ENCODE peak calls at places on chromosome 19, in nine cellular contexts. One of them, this sample, is unnamed.

GRCh38 chr19:58578430-58578925 is 5.3 kb upstream of the MZF1 start:
- DNase-seq in WTC11: no peak
- DNase-seq in central memory CD8-positive, alpha-beta T cell: peak
- DNase-seq in stimulated activated CD8-positive, alpha-beta memory T cell treated with anti-CD3 and anti-CD28 coated beads, Interleukin-2, amount 100 ng/mL, for 48 hours: no peak
- DNase-seq in Ammon's horn: peak
- DNase-seq in T follicular helper cell: no peak
- DNase-seq in T-helper 2 cell: no peak
- DNase-seq in activated CD8-positive, alpha-beta memory T cell treated with anti-CD3 and anti-CD28 coated beads for 4 hours: no peak
- DNase-seq in GM06990: no peak
- DNase-seq in this sample: no peak

GRCh38 chr19:7933411-7933810 is 7.5 kb upstream of the CTXN1 start:
- DNase-seq in WTC11: no peak
- DNase-seq in central memory CD8-positive, alpha-beta T cell: no peak
- DNase-seq in stimulated activated CD8-positive, alpha-beta memory T cell treated with anti-CD3 and anti-CD28 coated beads, Interleukin-2, amount 100 ng/mL, for 48 hours: no peak
- DNase-seq in Ammon's horn: no peak
- DNase-seq in T follicular helper cell: no peak
- DNase-seq in T-helper 2 cell: no peak
- DNase-seq in activated CD8-positive, alpha-beta memory T cell treated with anti-CD3 and anti-CD28 coated beads for 4 hours: no peak
- DNase-seq in GM06990: no peak
- DNase-seq in this sample: no peak

GRCh38 chr19:17886515-17886914 is 14.8 kb downstream of the SLC5A5 start:
- DNase-seq in WTC11: no peak
- DNase-seq in central memory CD8-positive, alpha-beta T cell: no peak
- DNase-seq in stimulated activated CD8-positive, alpha-beta memory T cell treated with anti-CD3 and anti-CD28 coated beads, Interleukin-2, amount 100 ng/mL, for 48 hours: no peak
- DNase-seq in Ammon's horn: no peak
- DNase-seq in T follicular helper cell: no peak
- DNase-seq in T-helper 2 cell: no peak
- DNase-seq in activated CD8-positive, alpha-beta memory T cell treated with anti-CD3 and anti-CD28 coated beads for 4 hours: no peak
- DNase-seq in GM06990: no peak
- DNase-seq in this sample: no peak

GRCh38 chr19:16569609-16570320 is 2.5 kb downstream of the SLC35E1 start:
- DNase-seq in WTC11: no peak
- DNase-seq in central memory CD8-positive, alpha-beta T cell: no peak
- DNase-seq in stimulated activated CD8-positive, alpha-beta memory T cell treated with anti-CD3 and anti-CD28 coated beads, Interleukin-2, amount 100 ng/mL, for 48 hours: no peak
- DNase-seq in Ammon's horn: no peak
- DNase-seq in T follicular helper cell: no peak
- DNase-seq in T-helper 2 cell: no peak
- DNase-seq in activated CD8-positive, alpha-beta memory T cell treated with anti-CD3 and anti-CD28 coated beads for 4 hours: no peak
- DNase-seq in GM06990: no peak
- DNase-seq in this sample: no peak

GRCh38 chr19:45179063-45179847 is 671 bp downstream of the BLOC1S3 start:
- DNase-seq in WTC11: no peak
- DNase-seq in central memory CD8-positive, alpha-beta T cell: no peak
- DNase-seq in stimulated activated CD8-positive, alpha-beta memory T cell treated with anti-CD3 and anti-CD28 coated beads, Interleukin-2, amount 100 ng/mL, for 48 hours: no peak
- DNase-seq in Ammon's horn: no peak
- DNase-seq in T follicular helper cell: peak
- DNase-seq in T-helper 2 cell: peak
- DNase-seq in activated CD8-positive, alpha-beta memory T cell treated with anti-CD3 and anti-CD28 coated beads for 4 hours: no peak
- DNase-seq in GM06990: peak
- DNase-seq in this sample: peak

GRCh38 chr19:48968813-48969218 is 3.7 kb downstream of the FTL start:
- DNase-seq in WTC11: no peak
- DNase-seq in central memory CD8-positive, alpha-beta T cell: no peak
- DNase-seq in stimulated activated CD8-positive, alpha-beta memory T cell treated with anti-CD3 and anti-CD28 coated beads, Interleukin-2, amount 100 ng/mL, for 48 hours: no peak
- DNase-seq in Ammon's horn: no peak
- DNase-seq in T follicular helper cell: no peak
- DNase-seq in T-helper 2 cell: no peak
- DNase-seq in activated CD8-positive, alpha-beta memory T cell treated with anti-CD3 and anti-CD28 coated beads for 4 hours: no peak
- DNase-seq in GM06990: no peak
- DNase-seq in this sample: no peak

GRCh38 chr19:46191356-46191755 is 38.2 kb upstream of the IGFL1 start:
- DNase-seq in WTC11: no peak
- DNase-seq in central memory CD8-positive, alpha-beta T cell: no peak
- DNase-seq in stimulated activated CD8-positive, alpha-beta memory T cell treated with anti-CD3 and anti-CD28 coated beads, Interleukin-2, amount 100 ng/mL, for 48 hours: no peak
- DNase-seq in Ammon's horn: no peak
- DNase-seq in T follicular helper cell: no peak
- DNase-seq in T-helper 2 cell: no peak
- DNase-seq in activated CD8-positive, alpha-beta memory T cell treated with anti-CD3 and anti-CD28 coated beads for 4 hours: no peak
- DNase-seq in GM06990: no peak
- DNase-seq in this sample: no peak

GRCh38 chr19:45470147-45471081 is 2.6 kb downstream of the FOSB start:
- DNase-seq in WTC11: no peak
- DNase-seq in central memory CD8-positive, alpha-beta T cell: no peak
- DNase-seq in stimulated activated CD8-positive, alpha-beta memory T cell treated with anti-CD3 and anti-CD28 coated beads, Interleukin-2, amount 100 ng/mL, for 48 hours: no peak
- DNase-seq in Ammon's horn: no peak
- DNase-seq in T follicular helper cell: peak
- DNase-seq in T-helper 2 cell: peak
- DNase-seq in activated CD8-positive, alpha-beta memory T cell treated with anti-CD3 and anti-CD28 coated beads for 4 hours: no peak
- DNase-seq in GM06990: no peak
- DNase-seq in this sample: no peak

GRCh38 chr19:40355975-40356680 is 7.6 kb downstream of the PLD3 start:
- DNase-seq in WTC11: no peak
- DNase-seq in central memory CD8-positive, alpha-beta T cell: no peak
- DNase-seq in stimulated activated CD8-positive, alpha-beta memory T cell treated with anti-CD3 and anti-CD28 coated beads, Interleukin-2, amount 100 ng/mL, for 48 hours: no peak
- DNase-seq in Ammon's horn: no peak
- DNase-seq in T follicular helper cell: no peak
- DNase-seq in T-helper 2 cell: no peak
- DNase-seq in activated CD8-positive, alpha-beta memory T cell treated with anti-CD3 and anti-CD28 coated beads for 4 hours: no peak
- DNase-seq in GM06990: peak
- DNase-seq in this sample: no peak

GRCh38 chr19:46357846-46358583 is 11.1 kb downstream of the PPP5C start:
- DNase-seq in WTC11: no peak
- DNase-seq in central memory CD8-positive, alpha-beta T cell: no peak
- DNase-seq in stimulated activated CD8-positive, alpha-beta memory T cell treated with anti-CD3 and anti-CD28 coated beads, Interleukin-2, amount 100 ng/mL, for 48 hours: no peak
- DNase-seq in Ammon's horn: no peak
- DNase-seq in T follicular helper cell: no peak
- DNase-seq in T-helper 2 cell: no peak
- DNase-seq in activated CD8-positive, alpha-beta memory T cell treated with anti-CD3 and anti-CD28 coated beads for 4 hours: no peak
- DNase-seq in GM06990: no peak
- DNase-seq in this sample: no peak

GRCh38 chr19:49114630-49115363 is 627 bp downstream of the LIN7B start:
- DNase-seq in WTC11: peak
- DNase-seq in central memory CD8-positive, alpha-beta T cell: no peak
- DNase-seq in stimulated activated CD8-positive, alpha-beta memory T cell treated with anti-CD3 and anti-CD28 coated beads, Interleukin-2, amount 100 ng/mL, for 48 hours: no peak
- DNase-seq in Ammon's horn: peak
- DNase-seq in T follicular helper cell: peak
- DNase-seq in T-helper 2 cell: peak
- DNase-seq in activated CD8-positive, alpha-beta memory T cell treated with anti-CD3 and anti-CD28 coated beads for 4 hours: no peak
- DNase-seq in GM06990: no peak
- DNase-seq in this sample: peak

GRCh38 chr19:35756373-35757230 is at the start of gene HSPB6:
- DNase-seq in WTC11: peak
- DNase-seq in central memory CD8-positive, alpha-beta T cell: no peak
- DNase-seq in stimulated activated CD8-positive, alpha-beta memory T cell treated with anti-CD3 and anti-CD28 coated beads, Interleukin-2, amount 100 ng/mL, for 48 hours: no peak
- DNase-seq in Ammon's horn: no peak
- DNase-seq in T follicular helper cell: no peak
- DNase-seq in T-helper 2 cell: no peak
- DNase-seq in activated CD8-positive, alpha-beta memory T cell treated with anti-CD3 and anti-CD28 coated beads for 4 hours: no peak
- DNase-seq in GM06990: no peak
- DNase-seq in this sample: peak

GRCh38 chr19:27758626-27759505 is 1454.1 kb downstream of the UQCRFS1 start:
- DNase-seq in WTC11: no peak
- DNase-seq in central memory CD8-positive, alpha-beta T cell: no peak
- DNase-seq in stimulated activated CD8-positive, alpha-beta memory T cell treated with anti-CD3 and anti-CD28 coated beads, Interleukin-2, amount 100 ng/mL, for 48 hours: no peak
- DNase-seq in Ammon's horn: no peak
- DNase-seq in T follicular helper cell: no peak
- DNase-seq in T-helper 2 cell: no peak
- DNase-seq in activated CD8-positive, alpha-beta memory T cell treated with anti-CD3 and anti-CD28 coated beads for 4 hours: no peak
- DNase-seq in GM06990: no peak
- DNase-seq in this sample: no peak

GRCh38 chr19:755063-755462 is 4.2 kb downstream of the MISP start:
- DNase-seq in WTC11: no peak
- DNase-seq in central memory CD8-positive, alpha-beta T cell: no peak
- DNase-seq in stimulated activated CD8-positive, alpha-beta memory T cell treated with anti-CD3 and anti-CD28 coated beads, Interleukin-2, amount 100 ng/mL, for 48 hours: no peak
- DNase-seq in Ammon's horn: no peak
- DNase-seq in T follicular helper cell: no peak
- DNase-seq in T-helper 2 cell: no peak
- DNase-seq in activated CD8-positive, alpha-beta memory T cell treated with anti-CD3 and anti-CD28 coated beads for 4 hours: no peak
- DNase-seq in GM06990: no peak
- DNase-seq in this sample: no peak

GRCh38 chr19:4297901-4298771 is 4.1 kb downstream of the TMIGD2 start:
- DNase-seq in WTC11: peak
- DNase-seq in central memory CD8-positive, alpha-beta T cell: no peak
- DNase-seq in stimulated activated CD8-positive, alpha-beta memory T cell treated with anti-CD3 and anti-CD28 coated beads, Interleukin-2, amount 100 ng/mL, for 48 hours: no peak
- DNase-seq in Ammon's horn: no peak
- DNase-seq in T follicular helper cell: no peak
- DNase-seq in T-helper 2 cell: no peak
- DNase-seq in activated CD8-positive, alpha-beta memory T cell treated with anti-CD3 and anti-CD28 coated beads for 4 hours: no peak
- DNase-seq in GM06990: no peak
- DNase-seq in this sample: no peak

GRCh38 chr19:49056101-49056901 is 1.2 kb downstream of the CGB7 start:
- DNase-seq in WTC11: peak
- DNase-seq in central memory CD8-positive, alpha-beta T cell: peak
- DNase-seq in stimulated activated CD8-positive, alpha-beta memory T cell treated with anti-CD3 and anti-CD28 coated beads, Interleukin-2, amount 100 ng/mL, for 48 hours: peak
- DNase-seq in Ammon's horn: peak
- DNase-seq in T follicular helper cell: no peak
- DNase-seq in T-helper 2 cell: peak
- DNase-seq in activated CD8-positive, alpha-beta memory T cell treated with anti-CD3 and anti-CD28 coated beads for 4 hours: no peak
- DNase-seq in GM06990: peak
- DNase-seq in this sample: no peak